ENCODE peak calls at places on chromosome 12, in six cellular contexts. Y is osteocyte; A is type B pancreatic cell; I is activated CD4-positive, alpha-beta T cell treated with anti-CD3 and anti-CD28 coated beads, Interleukin-2, amount 50 U/mL, for 1 hour; L is fibroblast of lung; Z is HEK293T. R is an unnamed sample.

GRCh38 chr12:56103066-56103711 is 1.2 kb upstream of the PA2G4 start:
- DNase-seq in Y (no peak), A (no peak), I (no peak), L (no peak), Z (no peak), R (no peak)

GRCh38 chr12:26712892-26713291 is 120.1 kb downstream of the ITPR2 start:
- DNase-seq in Y (no peak), A (no peak), I (no peak), L (no peak), Z (no peak), R (peak; percentile 29)

GRCh38 chr12:57094194-57095160 is 5.6 kb downstream of the NAB2 start:
- DNase-seq in Y (peak; percentile 78), A (no peak), I (no peak), L (no peak), Z (no peak), R (no peak)

GRCh38 chr12:53182836-53183235 is 2.1 kb upstream of the CSAD start:
- DNase-seq in Y (no peak), A (no peak), I (no peak), L (no peak), Z (no peak), R (no peak)

GRCh38 chr12:96670334-96670899 is 181.0 kb downstream of the CFAP54 start:
- DNase-seq in Y (no peak), A (no peak), I (no peak), L (no peak), Z (no peak), R (no peak)

GRCh38 chr12:92987362-92987761 is 58.3 kb upstream of the EEA1 start:
- DNase-seq in Y (no peak), A (no peak), I (no peak), L (peak; percentile 62), Z (peak; percentile 46), R (peak; percentile 71)

GRCh38 chr12:103698752-103699540 is 111.9 kb downstream of the STAB2 start:
- DNase-seq in Y (no peak), A (no peak), I (no peak), L (peak; percentile 6), Z (no peak), R (no peak)

GRCh38 chr12:25135531-25136154 is 59.3 kb downstream of the DNAI7 start:
- DNase-seq in Y (peak; percentile 88), A (no peak), I (no peak), L (no peak), Z (no peak), R (peak; percentile 78)

GRCh38 chr12:18723752-18724151 is 14.1 kb downstream of the PLCZ1 start:
- DNase-seq in Y (no peak), A (no peak), I (no peak), L (peak; percentile 85), Z (no peak), R (no peak)

GRCh38 chr12:113875681-113876080 is 90.4 kb downstream of the RBM19 start:
- DNase-seq in Y (no peak), A (no peak), I (no peak), L (peak; percentile 78), Z (no peak), R (no peak)

GRCh38 chr12:55925371-55925770 is 2.3 kb downstream of the PYM1 start:
- DNase-seq in Y (no peak), A (no peak), I (no peak), L (no peak), Z (no peak), R (no peak)

GRCh38 chr12:77767756-77768343 is 62.8 kb upstream of the NAV3 start:
- DNase-seq in Y (no peak), A (no peak), I (no peak), L (no peak), Z (no peak), R (no peak)

GRCh38 chr12:102474438-102475064 is 5.8 kb downstream of the IGF1 start:
- DNase-seq in Y (no peak), A (no peak), I (no peak), L (peak; percentile 89), Z (no peak), R (no peak)

GRCh38 chr12:42741771-42742510 is 152.4 kb upstream of the PRICKLE1 start:
- DNase-seq in Y (no peak), A (no peak), I (no peak), L (peak; percentile 87), Z (no peak), R (no peak)

GRCh38 chr12:118189761-118190181 is 53.8 kb downstream of the PEBP1 start:
- DNase-seq in Y (no peak), A (no peak), I (no peak), L (peak; percentile 72), Z (no peak), R (peak; percentile 74)

GRCh38 chr12:65248656-65249633 is 29.5 kb upstream of the MSRB3 start:
- DNase-seq in Y (no peak), A (no peak), I (no peak), L (peak; percentile 44), Z (no peak), R (no peak)

GRCh38 chr12:1935242-1935641 is 16.8 kb upstream of the CACNA2D4 start:
- DNase-seq in Y (no peak), A (peak; percentile 64), I (no peak), L (no peak), Z (no peak), R (no peak)

GRCh38 chr12:40044399-40044798 is 61.5 kb downstream of the SLC2A13 start:
- DNase-seq in Y (no peak), A (no peak), I (no peak), L (no peak), Z (no peak), R (no peak)

GRCh38 chr12:80293759-80294158 is 150.3 kb upstream of the PTPRQ start:
- DNase-seq in Y (no peak), A (no peak), I (no peak), L (no peak), Z (no peak), R (no peak)

GRCh38 chr12:112584266-112584722 is 165.5 kb downstream of the PTPN11 start:
- DNase-seq in Y (no peak), A (no peak), I (no peak), L (no peak), Z (peak; percentile 39), R (no peak)